ENCODE peak calls at places on chromosome 16, in eight cellular contexts. One of them, this sample, is unnamed.

GRCh38 chr16:67645397-67646121 is 615 bp downstream of the CARMIL2 start:
- DNase-seq in RWPE1: no peak
- DNase-seq in cardiac fibroblast: no peak
- DNase-seq in thoracic aorta: no peak
- DNase-seq in upper lobe of right lung: no peak
- DNase-seq in heart right ventricle: no peak
- DNase-seq in psoas muscle: no peak
- DNase-seq in PC-9: no peak
- DNase-seq in this sample: no peak

GRCh38 chr16:49851468-49851787 is 4.5 kb downstream of the ZNF423 start:
- DNase-seq in PC-9: no peak
- DNase-seq in heart right ventricle: no peak
- DNase-seq in upper lobe of right lung: no peak
- DNase-seq in psoas muscle: no peak
- DNase-seq in thoracic aorta: no peak
- DNase-seq in RWPE1: no peak
- DNase-seq in cardiac fibroblast: no peak
- DNase-seq in this sample: no peak

GRCh38 chr16:5621826-5622225 is 524.2 kb upstream of the EEF2KMT start:
- DNase-seq in PC-9: no peak
- DNase-seq in heart right ventricle: no peak
- DNase-seq in upper lobe of right lung: no peak
- DNase-seq in RWPE1: no peak
- DNase-seq in cardiac fibroblast: peak
- DNase-seq in psoas muscle: no peak
- DNase-seq in thoracic aorta: no peak
- DNase-seq in this sample: no peak

GRCh38 chr16:23145186-23145585 is 4.1 kb downstream of the USP31 start:
- DNase-seq in heart right ventricle: no peak
- DNase-seq in psoas muscle: no peak
- DNase-seq in RWPE1: peak
- DNase-seq in upper lobe of right lung: no peak
- DNase-seq in cardiac fibroblast: no peak
- DNase-seq in PC-9: no peak
- DNase-seq in thoracic aorta: no peak
- DNase-seq in this sample: no peak

GRCh38 chr16:48901712-48902374 is 291.9 kb upstream of the N4BP1 start:
- DNase-seq in psoas muscle: no peak
- DNase-seq in cardiac fibroblast: no peak
- DNase-seq in thoracic aorta: no peak
- DNase-seq in heart right ventricle: no peak
- DNase-seq in upper lobe of right lung: no peak
- DNase-seq in RWPE1: peak
- DNase-seq in PC-9: no peak
- DNase-seq in this sample: no peak

GRCh38 chr16:68265078-68265925 is 976 bp downstream of the SLC7A6 start:
- DNase-seq in cardiac fibroblast: peak
- DNase-seq in thoracic aorta: no peak
- DNase-seq in PC-9: peak
- DNase-seq in psoas muscle: peak
- DNase-seq in RWPE1: peak
- DNase-seq in heart right ventricle: peak
- DNase-seq in upper lobe of right lung: peak
- DNase-seq in this sample: no peak

GRCh38 chr16:48287239-48287638 is 39.9 kb upstream of the ABCC11 start:
- DNase-seq in heart right ventricle: no peak
- DNase-seq in psoas muscle: no peak
- DNase-seq in cardiac fibroblast: no peak
- DNase-seq in RWPE1: no peak
- DNase-seq in PC-9: no peak
- DNase-seq in thoracic aorta: no peak
- DNase-seq in upper lobe of right lung: no peak
- DNase-seq in this sample: no peak

GRCh38 chr16:81562926-81563325 is 118.3 kb downstream of the CMIP start:
- DNase-seq in RWPE1: no peak
- DNase-seq in upper lobe of right lung: peak
- DNase-seq in cardiac fibroblast: no peak
- DNase-seq in heart right ventricle: no peak
- DNase-seq in PC-9: no peak
- DNase-seq in thoracic aorta: no peak
- DNase-seq in psoas muscle: no peak
- DNase-seq in this sample: no peak

GRCh38 chr16:8849411-8850011 is 19.3 kb downstream of the CARHSP1 start:
- DNase-seq in thoracic aorta: no peak
- DNase-seq in PC-9: no peak
- DNase-seq in heart right ventricle: no peak
- DNase-seq in upper lobe of right lung: peak
- DNase-seq in cardiac fibroblast: peak
- DNase-seq in psoas muscle: no peak
- DNase-seq in RWPE1: peak
- DNase-seq in this sample: no peak

GRCh38 chr16:8867483-8868271 is 1.1 kb downstream of the CARHSP1 start:
- DNase-seq in heart right ventricle: peak
- DNase-seq in psoas muscle: peak
- DNase-seq in cardiac fibroblast: no peak
- DNase-seq in RWPE1: no peak
- DNase-seq in upper lobe of right lung: no peak
- DNase-seq in thoracic aorta: no peak
- DNase-seq in PC-9: no peak
- DNase-seq in this sample: no peak

GRCh38 chr16:87740909-87741424 is 24.8 kb downstream of the KLHDC4 start:
- DNase-seq in psoas muscle: no peak
- DNase-seq in PC-9: no peak
- DNase-seq in thoracic aorta: no peak
- DNase-seq in RWPE1: no peak
- DNase-seq in cardiac fibroblast: no peak
- DNase-seq in heart right ventricle: peak
- DNase-seq in upper lobe of right lung: no peak
- DNase-seq in this sample: no peak

GRCh38 chr16:27742333-27742732 is 192.4 kb downstream of the KATNIP start:
- DNase-seq in thoracic aorta: no peak
- DNase-seq in RWPE1: peak
- DNase-seq in psoas muscle: no peak
- DNase-seq in PC-9: no peak
- DNase-seq in upper lobe of right lung: no peak
- DNase-seq in cardiac fibroblast: no peak
- DNase-seq in heart right ventricle: no peak
- DNase-seq in this sample: no peak

GRCh38 chr16:66275795-66276428 is 90.6 kb upstream of the CDH5 start:
- DNase-seq in thoracic aorta: no peak
- DNase-seq in upper lobe of right lung: no peak
- DNase-seq in psoas muscle: no peak
- DNase-seq in heart right ventricle: no peak
- DNase-seq in cardiac fibroblast: peak
- DNase-seq in PC-9: peak
- DNase-seq in RWPE1: peak
- DNase-seq in this sample: peak

GRCh38 chr16:79601092-79601977 is 798 bp upstream of the MAF start:
- DNase-seq in cardiac fibroblast: peak
- DNase-seq in RWPE1: peak
- DNase-seq in psoas muscle: peak
- DNase-seq in heart right ventricle: peak
- DNase-seq in thoracic aorta: no peak
- DNase-seq in PC-9: no peak
- DNase-seq in upper lobe of right lung: peak
- DNase-seq in this sample: no peak

GRCh38 chr16:15993946-15994665 is 44.7 kb downstream of the ABCC1 start:
- DNase-seq in RWPE1: no peak
- DNase-seq in upper lobe of right lung: no peak
- DNase-seq in PC-9: no peak
- DNase-seq in thoracic aorta: peak
- DNase-seq in psoas muscle: no peak
- DNase-seq in cardiac fibroblast: peak
- DNase-seq in heart right ventricle: no peak
- DNase-seq in this sample: no peak

GRCh38 chr16:75248536-75249380 is 2.7 kb downstream of the BCAR1 start:
- DNase-seq in heart right ventricle: no peak
- DNase-seq in thoracic aorta: no peak
- DNase-seq in upper lobe of right lung: no peak
- DNase-seq in PC-9: no peak
- DNase-seq in RWPE1: no peak
- DNase-seq in cardiac fibroblast: no peak
- DNase-seq in psoas muscle: peak
- DNase-seq in this sample: no peak

DNA sequence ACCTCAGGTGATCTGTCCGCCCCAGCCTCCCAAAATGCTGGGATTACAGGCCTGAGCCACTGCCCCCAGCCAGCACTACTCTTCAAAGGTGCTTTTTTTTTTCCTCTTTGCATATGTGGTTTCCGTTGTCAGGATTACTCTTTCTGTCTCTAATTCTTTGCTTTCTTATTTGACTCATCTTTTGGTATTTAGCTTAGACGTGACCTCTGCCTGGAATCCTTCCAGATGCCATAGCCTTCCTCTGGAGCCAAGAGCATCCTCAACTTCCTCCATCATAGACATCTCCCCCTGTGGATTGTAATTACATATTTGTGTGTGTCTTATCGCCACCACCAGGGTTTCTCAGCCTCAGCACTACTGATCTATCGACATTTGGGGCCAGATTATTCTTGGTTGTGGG is 84.4 kb upstream of the XYLT1 start:
- DNase-seq in cardiac fibroblast: peak
- DNase-seq in heart right ventricle: no peak
- DNase-seq in thoracic aorta: no peak
- DNase-seq in upper lobe of right lung: no peak
- DNase-seq in RWPE1: peak
- DNase-seq in psoas muscle: no peak
- DNase-seq in PC-9: no peak
- DNase-seq in this sample: no peak
- TF ChIP-seq CTCF in cardiac fibroblast: no peak
- TF ChIP-seq CTCF in heart right ventricle: no peak
- TF ChIP-seq CTCF in thoracic aorta: no peak
- TF ChIP-seq CTCF in upper lobe of right lung: no peak
- TF ChIP-seq CTCF in RWPE1: no peak
- TF ChIP-seq CTCF in psoas muscle: no peak
- TF ChIP-seq CTCF in PC-9: no peak
- TF ChIP-seq CTCF in this sample: no peak

DNA sequence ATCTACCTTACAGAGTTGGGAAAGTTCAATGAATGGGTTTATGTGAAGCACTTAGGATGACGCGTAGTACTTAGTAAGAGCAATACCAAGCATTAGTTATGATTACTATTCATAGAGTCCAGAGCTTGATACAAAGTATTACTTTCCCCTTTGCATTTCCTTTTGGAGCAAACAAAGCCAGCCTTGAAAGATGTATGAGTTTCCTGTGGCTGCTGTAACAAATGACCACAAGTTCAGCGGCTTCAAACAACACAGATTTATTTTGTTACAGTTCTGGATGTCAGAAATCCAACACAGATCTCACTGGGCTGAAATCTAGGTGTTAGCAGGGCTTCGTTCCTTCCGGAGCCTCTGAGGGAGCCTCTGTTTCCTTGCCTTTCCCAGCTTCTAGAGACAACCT is 8.6 kb upstream of the MLYCD start:
- DNase-seq in cardiac fibroblast: no peak
- DNase-seq in RWPE1: no peak
- DNase-seq in heart right ventricle: no peak
- DNase-seq in psoas muscle: no peak
- DNase-seq in upper lobe of right lung: no peak
- DNase-seq in PC-9: no peak
- DNase-seq in thoracic aorta: no peak
- DNase-seq in this sample: no peak
- TF ChIP-seq CTCF in cardiac fibroblast: no peak
- TF ChIP-seq CTCF in RWPE1: no peak
- TF ChIP-seq CTCF in heart right ventricle: no peak
- TF ChIP-seq CTCF in psoas muscle: no peak
- TF ChIP-seq CTCF in upper lobe of right lung: no peak
- TF ChIP-seq CTCF in PC-9: no peak
- TF ChIP-seq CTCF in thoracic aorta: no peak
- TF ChIP-seq CTCF in this sample: no peak

GRCh38 chr16:57518520-57518919 is 17.9 kb downstream of the CCDC102A start:
- DNase-seq in PC-9: no peak
- DNase-seq in upper lobe of right lung: no peak
- DNase-seq in psoas muscle: no peak
- DNase-seq in RWPE1: no peak
- DNase-seq in heart right ventricle: no peak
- DNase-seq in thoracic aorta: no peak
- DNase-seq in cardiac fibroblast: no peak
- DNase-seq in this sample: no peak
- TF ChIP-seq CTCF in PC-9: no peak
- TF ChIP-seq CTCF in upper lobe of right lung: no peak
- TF ChIP-seq CTCF in psoas muscle: no peak
- TF ChIP-seq CTCF in RWPE1: no peak
- TF ChIP-seq CTCF in heart right ventricle: no peak
- TF ChIP-seq CTCF in thoracic aorta: no peak
- TF ChIP-seq CTCF in cardiac fibroblast: no peak
- TF ChIP-seq CTCF in this sample: no peak

GRCh38 chr16:4313563-4314531 is 2.0 kb upstream of the GLIS2 start:
- DNase-seq in heart right ventricle: peak
- DNase-seq in cardiac fibroblast: peak
- DNase-seq in psoas muscle: peak
- DNase-seq in PC-9: peak
- DNase-seq in RWPE1: no peak
- DNase-seq in thoracic aorta: no peak
- DNase-seq in upper lobe of right lung: peak
- DNase-seq in this sample: no peak
- TF ChIP-seq CTCF in heart right ventricle: peak
- TF ChIP-seq CTCF in cardiac fibroblast: peak
- TF ChIP-seq CTCF in psoas muscle: peak
- TF ChIP-seq CTCF in PC-9: peak
- TF ChIP-seq CTCF in RWPE1: peak
- TF ChIP-seq CTCF in thoracic aorta: peak
- TF ChIP-seq CTCF in upper lobe of right lung: peak
- TF ChIP-seq CTCF in this sample: peak

DNA sequence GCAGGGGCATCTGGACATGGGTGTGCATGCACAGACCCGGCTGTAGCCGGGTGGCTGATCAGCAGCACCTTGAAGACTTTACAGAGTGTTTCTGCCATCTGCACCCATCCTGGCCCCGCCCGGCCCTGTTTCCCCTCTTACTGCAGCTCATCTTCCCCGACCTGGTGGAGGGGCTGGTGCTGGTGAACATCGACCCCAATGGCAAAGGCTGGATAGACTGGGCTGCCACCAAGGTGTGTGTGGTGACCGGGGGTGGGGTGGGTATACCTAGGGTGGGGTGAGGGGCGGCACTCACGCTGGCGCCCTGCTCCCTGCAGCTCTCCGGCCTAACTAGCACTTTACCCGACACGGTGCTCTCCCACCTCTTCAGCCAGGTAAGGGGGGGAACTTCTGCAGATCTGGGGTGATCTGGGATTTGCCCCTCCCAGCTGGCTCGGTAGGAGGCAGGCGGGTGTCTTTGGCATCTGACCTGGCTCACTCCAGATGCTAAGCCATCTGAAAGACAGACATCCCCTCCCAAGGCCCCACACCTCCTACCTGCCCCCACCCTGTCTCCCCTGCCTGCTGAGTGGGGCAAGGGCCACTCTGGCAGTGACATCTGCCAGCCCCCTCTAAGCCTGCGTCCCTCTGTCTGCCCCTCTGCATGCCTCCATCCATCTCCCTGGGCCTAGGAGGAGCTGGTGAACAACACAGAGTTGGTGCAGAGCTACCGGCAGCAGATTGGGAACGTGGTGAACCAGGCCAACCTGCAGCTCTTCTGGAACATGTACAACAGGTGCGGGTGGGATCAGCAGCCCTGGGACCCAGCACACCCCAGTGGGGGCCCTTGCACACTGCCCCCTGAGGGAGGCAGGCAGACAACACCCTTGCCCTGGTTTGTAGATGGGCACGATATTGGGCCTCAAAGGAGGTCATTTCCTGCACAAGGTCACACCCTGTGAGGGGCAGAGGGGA is 6.6 kb downstream of the NDRG4 start:
- DNase-seq in thoracic aorta: no peak
- DNase-seq in cardiac fibroblast: no peak
- DNase-seq in upper lobe of right lung: no peak
- DNase-seq in psoas muscle: no peak
- DNase-seq in RWPE1: no peak
- DNase-seq in heart right ventricle: no peak
- DNase-seq in PC-9: no peak
- DNase-seq in this sample: no peak
- TF ChIP-seq CTCF in thoracic aorta: no peak
- TF ChIP-seq CTCF in cardiac fibroblast: no peak
- TF ChIP-seq CTCF in upper lobe of right lung: no peak
- TF ChIP-seq CTCF in psoas muscle: no peak
- TF ChIP-seq CTCF in RWPE1: no peak
- TF ChIP-seq CTCF in heart right ventricle: no peak
- TF ChIP-seq CTCF in PC-9: no peak
- TF ChIP-seq CTCF in this sample: no peak